ENCODE peak calls at places on chromosome 20, in six cellular contexts. C is stimulated activated CD8-positive, alpha-beta memory T cell treated with anti-CD3 and anti-CD28 coated beads, Interleukin-15, amount 100 ng/mL, for 1 hour; I is pancreas; Y is C1 segment of cervical spinal cord; K is CD4-positive, alpha-beta T cell; V is NCI-H1092 treated with DMSO at 0.1 percent for 48 hours. P is an unnamed sample.

GRCh38 chr20:46562373-46563169 is 12.1 kb upstream of the OCSTAMP start:
- DNase-seq in C (peak; percentile 41), V (peak; percentile 87), K (peak; percentile 59), I (peak; percentile 73), Y (peak; percentile 77), P (peak; percentile 71)

GRCh38 chr20:16860914-16861313 is 112.8 kb downstream of the OTOR start:
- DNase-seq in C (no peak), Y (no peak), V (no peak), K (no peak), I (no peak), P (no peak)

GRCh38 chr20:60467771-60468170 is 509.5 kb downstream of the CDH26 start:
- DNase-seq in K (no peak), Y (no peak), C (no peak), V (no peak), I (no peak), P (no peak)

GRCh38 chr20:13148402-13148801 is 72.7 kb upstream of the ISM1 start:
- DNase-seq in I (no peak), C (no peak), K (no peak), Y (no peak), V (no peak), P (no peak)

GRCh38 chr20:56151834-56152233 is 96.7 kb upstream of the MC3R start:
- DNase-seq in Y (no peak), C (no peak), I (no peak), V (no peak), K (no peak), P (no peak)

GRCh38 chr20:46122071-46122470 is 4.0 kb downstream of the CD40 start:
- DNase-seq in I (no peak), K (peak; percentile 7), C (no peak), V (no peak), Y (no peak), P (no peak)

GRCh38 chr20:49115565-49115964 is 69.5 kb downstream of the CSE1L start:
- DNase-seq in Y (no peak), I (no peak), C (no peak), K (no peak), V (no peak), P (no peak)

GRCh38 chr20:12808006-12808567 is 200.7 kb upstream of the SPTLC3 start:
- DNase-seq in V (no peak), K (no peak), Y (no peak), C (no peak), I (no peak), P (no peak)

GRCh38 chr20:62631336-62632317 is 10.7 kb upstream of the SLCO4A1 start:
- DNase-seq in C (no peak), Y (no peak), V (peak; percentile 85), I (no peak), K (no peak), P (no peak)

GRCh38 chr20:50870572-50871161 is 60.6 kb downstream of the ADNP start:
- DNase-seq in C (no peak), Y (no peak), V (no peak), I (no peak), K (no peak), P (no peak)

GRCh38 chr20:37946946-37947345 is 44.0 kb downstream of the VSTM2L start:
- DNase-seq in K (no peak), V (no peak), Y (no peak), I (no peak), C (no peak), P (no peak)

GRCh38 chr20:52200870-52201269 is 9.3 kb upstream of the ZFP64 start:
- DNase-seq in Y (no peak), I (no peak), V (no peak), C (no peak), K (no peak), P (no peak)

GRCh38 chr20:51542033-51542893 is at the start of gene NFATC2:
- DNase-seq in I (peak; percentile 89), C (no peak), Y (no peak), V (peak; percentile 16), K (peak; percentile 61), P (peak; percentile 42)

GRCh38 chr20:47574616-47575401 is 73.1 kb downstream of the NCOA3 start:
- DNase-seq in V (peak; percentile 84), I (no peak), Y (no peak), C (no peak), K (no peak), P (peak; percentile 9)

GRCh38 chr20:4445331-4445730 is 276.4 kb upstream of the PRND start:
- DNase-seq in V (no peak), K (no peak), I (no peak), Y (no peak), C (no peak), P (no peak)